ENCODE peak calls at places on chromosomes 1 and 21, in five cellular contexts. F is RKO; U is HT1080; W is T-cell; K is stimulated activated CD4-positive, alpha-beta T cell treated with anti-CD3 and anti-CD28 coated beads, TNF-alpha, amount 100 ng/mL, for 24 hours. G is an unnamed sample.
A peak's percentile ranks its signal among the peaks of the same experiment; 100 is the strongest.

GRCh38 chr1:206955476-206956312 is 9.4 kb upstream of the PIGR start:
- DNase-seq in F (no peak), K (no peak), U (no peak), W (no peak), G (no peak)

GRCh38 chr1:39990428-39990827 is 35.5 kb downstream of the MFSD2A start:
- DNase-seq in W (no peak), F (no peak), U (no peak), K (no peak), G (no peak)

GRCh38 chr1:23436520-23437354 is 12.2 kb upstream of the TCEA3 start:
- DNase-seq in U (no peak), K (no peak), F (no peak), W (peak; percentile 23), G (no peak)

GRCh38 chr1:226882631-226883409 is 12.4 kb downstream of the PSEN2 start:
- DNase-seq in W (peak; percentile 23), F (peak; percentile 37), U (peak; percentile 54), K (peak; percentile 17), G (no peak)

GRCh38 chr1:218880484-218881060 is 293.1 kb upstream of the LYPLAL1 start:
- DNase-seq in U (no peak), K (no peak), W (no peak), F (no peak), G (no peak)

GRCh38 chr1:212647004-212647403 is 38.4 kb downstream of the ATF3 start:
- DNase-seq in K (no peak), F (no peak), U (no peak), W (no peak), G (no peak)

GRCh38 chr1:180911640-180912161 is 996 bp upstream of the KIAA1614 start:
- DNase-seq in W (no peak), F (no peak), K (no peak), U (no peak), G (no peak)

GRCh38 chr21:46096596-46096981 is 1.3 kb upstream of the COL6A2 start:
- DNase-seq in U (no peak), K (no peak), F (no peak), W (no peak), G (no peak)

GRCh38 chr1:218547901-218548730 is 203.0 kb downstream of the TGFB2 start:
- DNase-seq in W (no peak), F (no peak), K (no peak), U (no peak), G (peak; percentile 27)